ENCODE peak calls at places on chromosome 2, in seven cellular contexts. M, C, N, X, G, U and R are unnamed samples.

GRCh38 chr2:200033939-200034338 is 78.6 kb downstream of the MAIP1 start:
- DNase-seq in M (no peak), C (no peak), N (no peak), X (no peak), G (no peak), U (no peak), R (no peak)

GRCh38 chr2:173205375-173205774 is 129.7 kb downstream of the MAP3K20 start:
- DNase-seq in M (no peak), C (peak), N (peak), X (no peak), G (no peak), U (no peak), R (no peak)

GRCh38 chr2:208062113-208062512 is 36.8 kb upstream of the PLEKHM3 start:
- DNase-seq in M (no peak), C (no peak), N (no peak), X (no peak), G (peak), U (no peak), R (peak)

GRCh38 chr2:16546128-16546754 is 119.4 kb downstream of the CYRIA start:
- DNase-seq in M (no peak), C (no peak), N (no peak), X (no peak), G (peak), U (no peak), R (no peak)

GRCh38 chr2:52805901-52806410 is 961.6 kb upstream of the CHAC2 start:
- DNase-seq in M (no peak), C (no peak), N (no peak), X (no peak), G (no peak), U (no peak), R (no peak)

GRCh38 chr2:176140520-176141317 is 10.6 kb upstream of the HOXD4 start:
- DNase-seq in M (peak), C (peak), N (peak), X (peak), G (peak), U (no peak), R (no peak)

GRCh38 chr2:186093168-186093567 is 354.6 kb downstream of the FSIP2 start:
- DNase-seq in M (no peak), C (no peak), N (no peak), X (no peak), G (no peak), U (no peak), R (no peak)

GRCh38 chr2:237886702-237887481 is 27.5 kb downstream of the RAMP1 start:
- DNase-seq in M (no peak), C (peak), N (peak), X (peak), G (no peak), U (no peak), R (no peak)

GRCh38 chr2:50613161-50613560 is 418.8 kb downstream of the NRXN1 start:
- DNase-seq in M (no peak), C (no peak), N (no peak), X (no peak), G (peak), U (no peak), R (no peak)

GRCh38 chr2:110820128-110820527 is 87.8 kb downstream of the ACOXL start:
- DNase-seq in M (no peak), C (no peak), N (no peak), X (no peak), G (no peak), U (no peak), R (no peak)

GRCh38 chr2:112314856-112315255 is 39.5 kb downstream of the ZC3H6 start:
- DNase-seq in M (no peak), C (no peak), N (no peak), X (no peak), G (no peak), U (no peak), R (no peak)

GRCh38 chr2:110853516-110853915 is 121.1 kb downstream of the ACOXL start:
- DNase-seq in M (no peak), C (no peak), N (no peak), X (no peak), G (peak), U (no peak), R (no peak)

GRCh38 chr2:120230515-120231471 is 7.6 kb upstream of the TMEM185B start:
- DNase-seq in M (peak), C (peak), N (peak), X (no peak), G (no peak), U (no peak), R (no peak)

GRCh38 chr2:37629529-37629928 is 41.9 kb downstream of the CDC42EP3 start:
- DNase-seq in M (no peak), C (no peak), N (no peak), X (no peak), G (peak), U (no peak), R (no peak)

GRCh38 chr2:70596293-70596692 is 42.7 kb upstream of the TGFA start:
- DNase-seq in M (no peak), C (no peak), N (no peak), X (no peak), G (peak), U (no peak), R (peak)

GRCh38 chr2:126784636-126785035 is 114.1 kb upstream of the TEX51 start:
- DNase-seq in M (peak), C (peak), N (no peak), X (no peak), G (no peak), U (no peak), R (no peak)

GRCh38 chr2:47087051-47087450 is 68.1 kb downstream of the STPG4 start:
- DNase-seq in M (no peak), C (no peak), N (no peak), X (no peak), G (no peak), U (no peak), R (no peak)

GRCh38 chr2:10225291-10226031 is 77.2 kb upstream of the HPCAL1 start:
- DNase-seq in M (peak), C (no peak), N (peak), X (no peak), G (no peak), U (no peak), R (no peak)

GRCh38 chr2:212484563-212485080 is 54.0 kb downstream of the ERBB4 start:
- DNase-seq in M (no peak), C (no peak), N (no peak), X (no peak), G (no peak), U (no peak), R (no peak)

GRCh38 chr2:177296047-177296446 is 31.5 kb upstream of the NFE2L2 start:
- DNase-seq in M (no peak), C (no peak), N (no peak), X (no peak), G (peak), U (no peak), R (no peak)

GRCh38 chr2:220775856-220776467 is 796.1 kb downstream of the EPHA4 start:
- DNase-seq in M (no peak), C (no peak), N (no peak), X (no peak), G (peak), U (no peak), R (no peak)

GRCh38 chr2:860259-860855 is 90.3 kb upstream of the SNTG2 start:
- DNase-seq in M (no peak), C (no peak), N (no peak), X (no peak), G (no peak), U (no peak), R (no peak)

GRCh38 chr2:88855620-88856408 is 164.3 kb downstream of the RPIA start:
- DNase-seq in M (no peak), C (no peak), N (no peak), X (no peak), G (no peak), U (no peak), R (no peak)

GRCh38 chr2:229133155-229133772 is 137.8 kb downstream of the PID1 start:
- DNase-seq in M (no peak), C (no peak), N (no peak), X (no peak), G (peak), U (no peak), R (peak)

GRCh38 chr2:12488365-12488972 is 228.3 kb upstream of the TRIB2 start:
- DNase-seq in M (no peak), C (no peak), N (no peak), X (no peak), G (peak), U (no peak), R (no peak)

GRCh38 chr2:228675715-228676114 is 494.2 kb upstream of the SPHKAP start:
- DNase-seq in M (no peak), C (no peak), N (no peak), X (no peak), G (no peak), U (no peak), R (no peak)

GRCh38 chr2:70090706-70091334 is 3.5 kb downstream of the PCBP1 start:
- DNase-seq in M (no peak), C (no peak), N (no peak), X (no peak), G (no peak), U (no peak), R (no peak)

GRCh38 chr2:108917078-108917440 is 72.0 kb downstream of the EDAR start:
- DNase-seq in M (peak), C (no peak), N (no peak), X (no peak), G (peak), U (no peak), R (no peak)

GRCh38 chr2:235399895-235400294 is 93.9 kb upstream of the AGAP1 start:
- DNase-seq in M (no peak), C (no peak), N (no peak), X (no peak), G (no peak), U (no peak), R (no peak)

GRCh38 chr2:168587302-168587701 is 131.2 kb downstream of the CERS6 start:
- DNase-seq in M (no peak), C (no peak), N (no peak), X (no peak), G (no peak), U (no peak), R (no peak)

GRCh38 chr2:1286929-1287328 is 126.3 kb upstream of the TPO start:
- DNase-seq in M (no peak), C (no peak), N (no peak), X (no peak), G (no peak), U (no peak), R (no peak)

GRCh38 chr2:223819891-223820290 is 17.5 kb downstream of the AP1S3 start:
- DNase-seq in M (no peak), C (no peak), N (no peak), X (no peak), G (no peak), U (no peak), R (no peak)

GRCh38 chr2:67871696-67872320 is 191.0 kb downstream of the C1D start:
- DNase-seq in M (no peak), C (no peak), N (peak), X (no peak), G (peak), U (no peak), R (peak)

GRCh38 chr2:57515366-57515765 is 531.2 kb upstream of the VRK2 start:
- DNase-seq in M (no peak), C (no peak), N (no peak), X (no peak), G (peak), U (no peak), R (no peak)

GRCh38 chr2:27798948-27799645 is 27.6 kb downstream of the MRPL33 start:
- DNase-seq in M (no peak), C (peak), N (peak), X (no peak), G (peak), U (no peak), R (peak)

GRCh38 chr2:239193925-239194687 is 206.7 kb downstream of the HDAC4 start:
- DNase-seq in M (peak), C (peak), N (peak), X (peak), G (no peak), U (no peak), R (no peak)

GRCh38 chr2:119823734-119824334 is 64.1 kb downstream of the PTPN4 start:
- DNase-seq in M (no peak), C (no peak), N (peak), X (no peak), G (peak), U (no peak), R (peak)

GRCh38 chr2:10269711-10270610 is 32.7 kb upstream of the HPCAL1 start:
- DNase-seq in M (peak), C (peak), N (peak), X (no peak), G (no peak), U (no peak), R (no peak)

GRCh38 chr2:115083711-115084110 is 641.3 kb downstream of the DPP10 start:
- DNase-seq in M (no peak), C (no peak), N (no peak), X (no peak), G (no peak), U (no peak), R (no peak)

GRCh38 chr2:184921676-184922075 is 323.3 kb downstream of the ZNF804A start:
- DNase-seq in M (no peak), C (no peak), N (no peak), X (no peak), G (no peak), U (no peak), R (no peak)

GRCh38 chr2:184923751-184924150 is 325.4 kb downstream of the ZNF804A start:
- DNase-seq in M (no peak), C (no peak), N (no peak), X (no peak), G (peak), U (no peak), R (no peak)

DNA sequence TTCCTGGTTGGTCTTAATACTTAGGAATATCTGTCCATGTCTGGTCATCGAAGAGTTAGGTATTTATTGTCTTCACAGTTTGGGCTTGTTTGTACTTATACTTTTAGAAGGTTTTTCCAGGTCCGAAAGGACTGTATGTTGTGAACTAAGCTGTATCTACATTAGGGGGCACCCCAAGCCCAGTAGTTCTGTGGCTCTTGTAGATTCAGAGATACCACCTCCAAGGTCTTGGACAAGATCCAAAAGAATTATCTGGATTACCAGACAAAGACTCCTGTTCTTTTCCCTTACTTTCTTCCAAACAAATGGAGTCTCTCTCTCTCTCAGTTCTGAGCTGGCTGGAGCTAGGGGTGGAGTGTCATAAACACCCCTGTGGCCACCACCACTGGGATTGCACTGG is 328.7 kb downstream of the ZNF804A start:
- DNase-seq in M (no peak), C (no peak), N (no peak), X (no peak), G (no peak), U (no peak), R (no peak)
- TF ChIP-seq CTCF in M (no peak), C (no peak), N (no peak), X (no peak), G (no peak), U (no peak), R (no peak)

GRCh38 chr2:121721926-121722325 is 14.7 kb downstream of the NIFK start:
- DNase-seq in M (no peak), C (no peak), N (no peak), X (no peak), G (peak), U (no peak), R (peak)

GRCh38 chr2:121722479-121722878 is 14.2 kb downstream of the NIFK start:
- DNase-seq in M (no peak), C (no peak), N (no peak), X (no peak), G (peak), U (no peak), R (no peak)

GRCh38 chr2:121727950-121728349 is 8.7 kb downstream of the NIFK start:
- DNase-seq in M (no peak), C (no peak), N (no peak), X (no peak), G (no peak), U (no peak), R (no peak)

GRCh38 chr2:121727332-121727731 is 9.3 kb downstream of the NIFK start:
- DNase-seq in M (no peak), C (no peak), N (no peak), X (no peak), G (no peak), U (no peak), R (no peak)

GRCh38 chr2:121723316-121723715 is 13.4 kb downstream of the NIFK start:
- DNase-seq in M (no peak), C (no peak), N (no peak), X (no peak), G (no peak), U (no peak), R (no peak)
- H3K4me3 ChIP-seq in M (no peak), C (no peak), N (no peak), X (no peak), G (no peak), U (no peak), R (no peak)

GRCh38 chr2:36330456-36331395 is 24.9 kb upstream of the CRIM1 start:
- DNase-seq in M (no peak), C (no peak), N (no peak), X (no peak), G (peak), U (no peak), R (no peak)

GRCh38 chr2:36335597-36335996 is 20.0 kb upstream of the CRIM1 start:
- DNase-seq in M (no peak), C (no peak), N (no peak), X (no peak), G (no peak), U (no peak), R (no peak)

GRCh38 chr2:36336321-36336720 is 19.3 kb upstream of the CRIM1 start:
- DNase-seq in M (no peak), C (no peak), N (no peak), X (no peak), G (no peak), U (no peak), R (no peak)

GRCh38 chr2:36329746-36330145 is 25.8 kb upstream of the CRIM1 start:
- DNase-seq in M (no peak), C (no peak), N (no peak), X (no peak), G (peak), U (no peak), R (no peak)

GRCh38 chr2:36333350-36334012 is 22.1 kb upstream of the CRIM1 start:
- DNase-seq in M (no peak), C (no peak), N (no peak), X (no peak), G (peak), U (no peak), R (no peak)
- TF ChIP-seq CTCF in M (no peak), C (no peak), N (no peak), X (no peak), G (peak), U (no peak), R (no peak)

GRCh38 chr2:196967775-196968174 is 41.3 kb upstream of the PGAP1 start:
- DNase-seq in M (no peak), C (no peak), N (no peak), X (no peak), G (no peak), U (no peak), R (no peak)
- H3K4me3 ChIP-seq in M (no peak), C (no peak), N (no peak), X (no peak), G (no peak), U (no peak), R (no peak)

GRCh38 chr2:96271995-96272394 is 6.0 kb downstream of the CIAO1 start:
- DNase-seq in M (no peak), C (no peak), N (no peak), X (no peak), G (no peak), U (no peak), R (no peak)
- TF ChIP-seq CTCF in M (no peak), C (no peak), N (no peak), X (no peak), G (no peak), U (no peak), R (no peak)